ENCODE peak calls at places on chromosomes 2 and 18, in five cellular contexts. F, M, X, Z and I are unnamed samples.

GRCh38 chr18:25180974-25181373 is 171.0 kb downstream of the ZNF521 start:
- DNase-seq in X (no peak), F (no peak), M (no peak), Z (no peak), I (no peak)

GRCh38 chr2:16373341-16373740 is 292.3 kb downstream of the CYRIA start:
- DNase-seq in M (no peak), F (no peak), X (no peak), Z (no peak), I (no peak)

GRCh38 chr2:240429341-240429871 is 6.1 kb upstream of the GPC1 start:
- DNase-seq in X (no peak), M (no peak), F (no peak), Z (no peak), I (no peak)

GRCh38 chr2:134912406-134912805 is 6.2 kb upstream of the CCNT2 start:
- DNase-seq in Z (peak), F (no peak), M (no peak), X (peak), I (peak)

GRCh38 chr2:73292316-73292905 is 937 bp downstream of the EGR4 start:
- DNase-seq in M (no peak), F (no peak), X (no peak), Z (no peak), I (no peak)

GRCh38 chr2:239818531-239819011 is 206.6 kb downstream of the NDUFA10 start:
- DNase-seq in F (no peak), M (peak), X (no peak), Z (no peak), I (no peak)

GRCh38 chr2:44931177-44931795 is 10.2 kb upstream of the SIX3 start:
- DNase-seq in M (no peak), X (no peak), F (no peak), Z (no peak), I (no peak)

GRCh38 chr2:25071962-25072361 is 30.1 kb downstream of the EFR3B start:
- DNase-seq in F (no peak), X (no peak), Z (no peak), M (no peak), I (no peak)

GRCh38 chr2:6290626-6291025 is 575.1 kb downstream of the CMPK2 start:
- DNase-seq in M (no peak), F (peak), X (no peak), Z (no peak), I (no peak)

GRCh38 chr2:196421880-196422279 is 217.6 kb upstream of the CCDC150 start:
- DNase-seq in M (no peak), X (no peak), Z (no peak), F (no peak), I (no peak)

GRCh38 chr18:46581648-46582047 is 75.4 kb downstream of the LOXHD1 start:
- DNase-seq in F (no peak), Z (no peak), X (no peak), M (no peak), I (no peak)

GRCh38 chr2:149984311-149984710 is 396.7 kb upstream of the MMADHC start:
- DNase-seq in Z (no peak), M (no peak), F (no peak), X (no peak), I (peak)

GRCh38 chr2:15681089-15681885 is 89.6 kb downstream of the DDX1 start:
- DNase-seq in M (no peak), X (no peak), F (no peak), Z (no peak), I (no peak)

GRCh38 chr2:381181-381580 is 93.3 kb upstream of the ALKAL2 start:
- DNase-seq in X (no peak), Z (no peak), F (no peak), M (no peak), I (no peak)

GRCh38 chr2:43082111-43082877 is 144.1 kb downstream of the ZFP36L2 start:
- DNase-seq in M (no peak), X (peak), Z (peak), F (no peak), I (peak)

GRCh38 chr2:1601471-1602358 is 142.6 kb downstream of the PXDN start:
- DNase-seq in M (no peak), Z (no peak), X (no peak), F (no peak), I (no peak)